ENCODE peak calls at places on chromosomes 1 and 21, in eight cellular contexts. Z, N, U, X, P, C, J and D are unnamed samples.

GRCh38 chr21:26085882-26086281 is 84.7 kb downstream of the APP start:
- DNase-seq in Z (no peak), N (no peak), X (no peak), P (no peak), U (no peak), C (no peak), J (no peak), D (no peak)

GRCh38 chr1:198788561-198789064 is 149.8 kb downstream of the PTPRC start:
- DNase-seq in Z (peak), X (no peak), J (peak), P (peak), C (no peak), U (peak), N (peak), D (peak)

GRCh38 chr1:21324368-21325137 is 34.3 kb upstream of the ECE1 start:
- DNase-seq in N (peak), X (peak), J (peak), Z (peak), P (peak), U (peak), C (peak), D (peak)

GRCh38 chr1:54153548-54154439 is 994 bp upstream of the CDCP2 start:
- DNase-seq in N (no peak), C (no peak), J (peak), P (peak), X (peak), U (no peak), Z (no peak), D (no peak)

GRCh38 chr1:178412400-178412770 is 84.4 kb downstream of the CLEC20A start:
- DNase-seq in C (no peak), P (no peak), Z (no peak), X (no peak), N (peak), U (peak), J (peak), D (no peak)

GRCh38 chr1:177948336-177948972 is 21.4 kb downstream of the SEC16B start:
- DNase-seq in C (no peak), U (peak), N (peak), X (peak), P (peak), Z (peak), J (peak), D (no peak)

GRCh38 chr1:31376374-31377134 is 3.7 kb upstream of the FABP3 start:
- DNase-seq in Z (no peak), J (peak), U (no peak), C (no peak), X (no peak), N (no peak), P (peak), D (no peak)

GRCh38 chr1:228445867-228446584 is 29.4 kb upstream of the TRIM17 start:
- DNase-seq in X (no peak), N (peak), P (peak), Z (peak), U (peak), J (peak), C (no peak), D (no peak)

GRCh38 chr1:185156854-185157598 is at the start of the genes SWT1 and TRMT1L:
- DNase-seq in X (peak), N (peak), J (peak), C (peak), Z (peak), P (peak), U (peak), D (peak)

GRCh38 chr1:192877283-192877886 is 68.5 kb downstream of the RGS2 start:
- DNase-seq in X (no peak), J (peak), N (peak), C (no peak), U (no peak), P (no peak), Z (no peak), D (no peak)

GRCh38 chr1:23370270-23370743 is 671 bp upstream of the ZNF436 start:
- DNase-seq in Z (no peak), P (no peak), J (peak), C (no peak), X (no peak), U (no peak), N (no peak), D (no peak)

GRCh38 chr1:33258788-33259274 is 2.5 kb downstream of the ZNF362 start:
- DNase-seq in X (no peak), C (no peak), J (no peak), U (no peak), N (no peak), P (no peak), Z (no peak), D (no peak)

GRCh38 chr1:47656719-47657685 is 219.2 kb downstream of the FOXD2 start:
- DNase-seq in X (peak), U (no peak), N (no peak), Z (no peak), J (peak), P (peak), C (no peak), D (no peak)

GRCh38 chr1:65066379-65066765 is 81.6 kb upstream of the AK4 start:
- DNase-seq in X (no peak), Z (no peak), P (no peak), J (no peak), N (no peak), C (no peak), U (no peak), D (no peak)

GRCh38 chr1:65062339-65062738 is 85.7 kb upstream of the AK4 start:
- DNase-seq in Z (no peak), P (no peak), C (no peak), X (no peak), J (no peak), N (no peak), U (no peak), D (no peak)

GRCh38 chr1:65059930-65060538 is 88.0 kb upstream of the AK4 start:
- DNase-seq in X (no peak), N (peak), U (peak), J (peak), Z (peak), P (peak), C (no peak), D (no peak)

GRCh38 chr1:65065535-65066378 is 82.2 kb upstream of the AK4 start:
- DNase-seq in Z (peak), C (no peak), P (peak), X (peak), U (no peak), N (no peak), J (peak), D (no peak)

GRCh38 chr1:65063025-65063424 is 85.0 kb upstream of the AK4 start:
- DNase-seq in J (no peak), U (peak), Z (no peak), N (peak), X (no peak), C (no peak), P (no peak), D (no peak)
- TF ChIP-seq CTCF in J (no peak), U (no peak), Z (peak), N (peak), X (peak), C (peak), P (peak), D (peak)

DNA sequence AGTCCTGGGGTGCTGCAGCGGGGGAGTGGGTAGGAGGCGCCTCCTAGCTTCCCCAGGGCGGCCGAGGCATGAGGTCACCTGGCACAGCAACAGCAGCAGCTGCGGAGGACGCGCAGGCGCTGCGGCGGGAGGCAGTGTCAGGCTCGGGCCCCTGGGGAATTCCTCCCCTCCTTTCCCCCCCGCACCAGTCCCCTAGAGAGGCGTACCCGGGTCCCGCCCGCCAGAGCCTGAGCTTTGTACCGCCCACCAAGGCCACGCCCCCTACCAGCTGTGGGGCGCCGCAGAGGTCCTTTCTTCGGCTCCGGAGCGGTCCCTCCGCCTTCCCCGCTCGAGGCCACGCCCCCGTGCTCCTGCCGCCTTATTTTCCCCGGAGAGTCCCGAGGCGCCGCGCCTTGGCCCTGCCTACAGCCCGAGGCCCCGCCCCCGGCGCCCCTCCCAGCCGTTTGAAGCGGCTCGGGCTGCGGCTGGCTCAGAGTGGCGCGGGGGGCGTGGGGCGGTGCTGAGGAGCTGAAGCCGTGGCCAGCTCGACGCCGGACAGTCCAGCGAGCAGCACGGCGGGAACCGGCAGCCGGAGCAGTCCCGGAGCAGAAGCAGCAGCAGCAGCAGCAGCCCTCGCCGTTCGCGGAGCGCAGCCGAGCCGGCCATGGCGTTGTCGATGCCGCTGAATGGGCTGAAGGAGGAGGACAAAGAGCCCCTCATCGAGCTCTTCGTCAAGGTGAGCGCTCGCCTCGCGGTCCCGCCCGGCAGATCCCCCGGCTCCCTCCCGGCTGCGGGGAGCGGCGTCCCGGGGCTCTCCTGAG is at the start of gene CLIC4:
- DNase-seq in Z (peak), P (peak), J (peak), C (peak), U (peak), N (peak), X (peak), D (peak)
- TF ChIP-seq CTCF in Z (no peak), P (peak), J (peak), C (no peak), U (no peak), N (no peak), X (peak), D (no peak)

GRCh38 chr1:159664247-159664646 is 50.1 kb downstream of the CRP start:
- DNase-seq in Z (no peak), C (no peak), U (no peak), X (no peak), J (no peak), P (no peak), N (no peak), D (no peak)

GRCh38 chr1:159669338-159669737 is 45.1 kb downstream of the CRP start:
- DNase-seq in P (no peak), C (no peak), U (no peak), Z (no peak), N (no peak), X (no peak), J (no peak), D (no peak)

DNA sequence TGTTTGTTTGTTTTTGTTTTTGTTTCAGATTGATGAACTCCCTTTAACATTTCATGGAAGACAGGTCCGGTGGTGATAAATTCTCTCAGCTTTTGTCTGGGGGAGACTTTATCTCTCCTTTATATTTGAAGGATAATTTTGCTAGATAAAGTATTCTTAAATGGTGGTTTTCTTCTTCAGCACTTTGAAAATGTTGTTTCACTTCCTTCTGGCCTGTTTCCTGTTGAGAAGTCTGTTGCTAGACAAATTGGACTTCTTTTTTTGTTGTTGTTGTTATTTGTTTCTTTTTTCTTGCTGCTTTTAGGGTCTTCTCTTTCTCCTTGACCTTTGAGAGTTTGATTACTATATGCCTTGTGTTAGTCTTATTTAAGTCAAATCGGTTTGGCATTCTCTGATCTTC is 50.8 kb downstream of the CRP start:
- DNase-seq in J (no peak), U (no peak), N (no peak), X (no peak), Z (no peak), C (no peak), P (no peak), D (no peak)
- TF ChIP-seq CTCF in J (no peak), U (no peak), N (no peak), X (no peak), Z (no peak), C (no peak), P (no peak), D (no peak)

DNA sequence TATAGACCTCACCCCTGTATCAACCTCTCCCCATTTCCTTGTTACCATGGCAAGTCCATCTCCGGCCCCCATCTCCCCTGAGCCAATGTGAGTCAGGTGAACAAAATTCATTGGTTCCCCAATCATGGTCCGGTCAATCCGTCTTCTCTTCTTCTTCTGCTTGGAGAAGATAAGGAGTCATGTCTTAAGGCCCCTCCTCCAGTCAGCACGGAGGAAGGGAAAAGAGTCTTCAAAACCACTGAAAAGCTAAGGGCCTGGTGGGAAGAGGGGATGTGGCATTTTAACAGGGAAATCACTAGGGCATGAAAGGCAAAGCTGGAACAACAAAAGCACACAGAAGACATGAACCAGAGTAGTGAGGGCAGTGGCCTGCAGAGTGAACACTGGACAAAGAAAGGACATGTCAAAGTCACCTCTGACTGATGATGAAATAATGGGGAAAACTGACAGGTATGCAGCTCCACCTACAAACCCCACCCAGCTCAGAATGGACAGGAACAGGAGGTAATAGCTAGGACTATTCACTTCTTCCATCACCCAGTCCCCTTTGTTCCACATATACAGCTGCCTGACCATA is 4.4 kb downstream of the CDC42SE1 start:
- DNase-seq in N (no peak), U (no peak), C (no peak), Z (no peak), P (no peak), J (no peak), X (no peak), D (no peak)
- TF ChIP-seq CTCF in N (no peak), U (no peak), C (no peak), Z (no peak), P (no peak), J (no peak), X (no peak), D (no peak)

DNA sequence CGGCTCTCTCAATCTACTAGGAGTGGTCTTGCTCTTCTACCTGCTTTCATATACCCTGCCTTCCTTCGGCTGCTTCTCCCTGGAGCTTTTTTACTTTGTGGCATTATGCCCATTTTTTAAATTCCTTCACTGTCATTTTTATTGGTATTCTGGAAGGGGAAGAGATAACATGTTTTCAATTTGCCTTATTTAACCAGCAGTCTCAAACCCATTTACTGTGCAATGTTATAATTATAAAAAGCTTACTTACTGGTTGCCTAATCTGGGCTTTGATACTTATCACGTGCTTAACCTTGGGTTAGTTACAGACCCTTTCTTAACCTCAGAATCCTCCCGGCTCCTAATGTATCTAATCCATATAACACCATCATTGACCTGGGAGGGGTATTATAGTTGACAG is 128.1 kb downstream of the SIPA1L2 start:
- DNase-seq in C (no peak), X (no peak), Z (no peak), P (no peak), J (no peak), N (no peak), U (no peak), D (no peak)
- TF ChIP-seq CTCF in C (no peak), X (no peak), Z (no peak), P (no peak), J (no peak), N (no peak), U (no peak), D (no peak)

GRCh38 chr1:231986631-231987291 is 360.2 kb downstream of the DISC1 start:
- DNase-seq in U (no peak), X (no peak), P (no peak), C (no peak), Z (no peak), J (peak), N (no peak), D (no peak)

GRCh38 chr1:231985624-231986023 is 359.0 kb downstream of the DISC1 start:
- DNase-seq in C (no peak), J (no peak), U (no peak), Z (no peak), P (no peak), N (no peak), X (no peak), D (no peak)

GRCh38 chr1:231981675-231982074 is 355.1 kb downstream of the DISC1 start:
- DNase-seq in P (no peak), N (no peak), C (no peak), J (no peak), X (no peak), Z (no peak), U (no peak), D (no peak)

DNA sequence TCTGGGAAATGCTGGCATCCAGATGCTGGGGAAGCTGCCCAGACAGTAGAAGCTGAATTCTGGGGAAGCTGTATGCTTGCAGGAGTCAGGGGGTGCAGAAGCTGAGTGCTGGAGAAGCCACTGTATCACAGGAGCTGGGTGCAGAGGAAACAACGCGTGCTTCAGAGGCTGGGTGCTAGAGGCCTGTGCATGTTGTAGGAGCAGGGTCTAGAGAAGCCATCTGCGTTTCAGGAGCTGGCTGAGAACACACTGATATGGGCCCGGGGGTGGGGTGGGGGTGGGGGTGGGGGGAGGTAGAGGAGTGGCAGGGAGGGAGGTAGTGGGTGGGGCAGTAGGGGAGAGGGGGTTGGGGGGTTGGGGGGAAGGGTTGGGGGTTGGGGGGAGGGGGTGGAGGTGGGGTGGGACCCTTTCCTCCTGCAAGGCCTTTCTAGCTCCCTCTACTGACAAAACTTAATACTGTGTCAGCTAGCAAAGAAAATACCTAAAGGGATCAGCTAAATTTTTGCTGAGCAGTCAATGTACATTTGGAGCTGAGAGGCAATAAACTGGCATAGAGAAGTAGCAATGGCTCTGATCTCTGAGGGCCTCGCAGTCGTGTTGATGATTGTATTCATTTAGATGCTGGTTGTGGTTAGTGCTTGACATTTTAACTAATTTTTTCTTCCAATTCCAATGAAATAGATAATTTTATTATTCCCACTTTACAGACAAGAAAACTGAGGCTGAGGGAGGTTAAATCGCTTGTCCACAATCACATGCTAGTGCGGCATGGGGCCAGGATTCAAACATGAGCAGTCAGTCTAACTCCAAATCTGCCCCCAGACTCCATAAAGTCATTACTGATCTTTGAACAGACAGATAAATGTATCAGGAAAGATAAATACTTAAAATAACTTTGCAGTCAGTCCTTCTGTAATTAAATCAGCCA is 356.9 kb downstream of the DISC1 start:
- DNase-seq in J (no peak), P (no peak), X (no peak), C (no peak), Z (no peak), N (no peak), U (no peak), D (no peak)
- TF ChIP-seq CTCF in J (no peak), P (no peak), X (no peak), C (no peak), Z (no peak), N (no peak), U (no peak), D (no peak)